ENCODE peak calls at places on chromosomes 5 and 9, in five cellular contexts. One of them, this sample, is unnamed.

GRCh38 chr9:84775056-84775648 is 105.6 kb downstream of the NTRK2 start:
- DNase-seq in fibroblast of lung: no peak
- DNase-seq in mucosa of descending colon: no peak
- DNase-seq in omental fat pad: no peak
- DNase-seq in BJ: no peak
- DNase-seq in this sample: no peak

GRCh38 chr9:115461284-115461683 is 343.3 kb upstream of the TNC start:
- DNase-seq in fibroblast of lung: no peak
- DNase-seq in mucosa of descending colon: no peak
- DNase-seq in omental fat pad: no peak
- DNase-seq in BJ: no peak
- DNase-seq in this sample: no peak

GRCh38 chr9:71980266-71981018 is 69.0 kb downstream of the C9orf85 start:
- DNase-seq in fibroblast of lung: no peak
- DNase-seq in mucosa of descending colon: no peak
- DNase-seq in omental fat pad: no peak
- DNase-seq in BJ: no peak
- DNase-seq in this sample: no peak

GRCh38 chr9:82148849-82149544 is 160.4 kb downstream of the SPATA31D1 start:
- DNase-seq in fibroblast of lung: peak
- DNase-seq in mucosa of descending colon: no peak
- DNase-seq in omental fat pad: no peak
- DNase-seq in BJ: peak
- DNase-seq in this sample: no peak

GRCh38 chr9:20031836-20032235 is 243.0 kb upstream of the SLC24A2 start:
- DNase-seq in fibroblast of lung: no peak
- DNase-seq in mucosa of descending colon: no peak
- DNase-seq in omental fat pad: no peak
- DNase-seq in BJ: no peak
- DNase-seq in this sample: no peak

GRCh38 chr5:161311141-161311708 is 235.3 kb downstream of the GABRB2 start:
- DNase-seq in fibroblast of lung: no peak
- DNase-seq in mucosa of descending colon: no peak
- DNase-seq in omental fat pad: no peak
- DNase-seq in BJ: no peak
- DNase-seq in this sample: no peak

GRCh38 chr5:56037531-56038010 is 42.8 kb upstream of the IL6ST start:
- DNase-seq in fibroblast of lung: no peak
- DNase-seq in mucosa of descending colon: no peak
- DNase-seq in omental fat pad: no peak
- DNase-seq in BJ: no peak
- DNase-seq in this sample: no peak

GRCh38 chr9:113621309-113621791 is 157.8 kb downstream of the RGS3 start:
- DNase-seq in fibroblast of lung: peak
- DNase-seq in mucosa of descending colon: no peak
- DNase-seq in omental fat pad: peak
- DNase-seq in BJ: peak
- DNase-seq in this sample: peak

GRCh38 chr5:14171091-14171490 is 27.9 kb downstream of the TRIO start:
- DNase-seq in fibroblast of lung: peak
- DNase-seq in mucosa of descending colon: no peak
- DNase-seq in omental fat pad: no peak
- DNase-seq in BJ: no peak
- DNase-seq in this sample: no peak

GRCh38 chr5:180296778-180297177 is 4.9 kb upstream of the MAPK9 start:
- DNase-seq in fibroblast of lung: peak
- DNase-seq in mucosa of descending colon: no peak
- DNase-seq in omental fat pad: no peak
- DNase-seq in BJ: no peak
- DNase-seq in this sample: no peak

GRCh38 chr9:93319301-93319991 is 132.0 kb upstream of the FAM120A start:
- DNase-seq in fibroblast of lung: no peak
- DNase-seq in mucosa of descending colon: no peak
- DNase-seq in omental fat pad: no peak
- DNase-seq in BJ: no peak
- DNase-seq in this sample: no peak

GRCh38 chr9:83957029-83957513 is 22.9 kb downstream of the HNRNPK start:
- DNase-seq in fibroblast of lung: no peak
- DNase-seq in mucosa of descending colon: no peak
- DNase-seq in omental fat pad: no peak
- DNase-seq in BJ: no peak
- DNase-seq in this sample: no peak

GRCh38 chr9:127612993-127613954 is 1.2 kb downstream of the STXBP1 start:
- DNase-seq in fibroblast of lung: peak
- DNase-seq in mucosa of descending colon: peak
- DNase-seq in omental fat pad: no peak
- DNase-seq in BJ: no peak
- DNase-seq in this sample: no peak

GRCh38 chr5:96567188-96567587 is 95.0 kb upstream of the CAST start:
- DNase-seq in fibroblast of lung: peak
- DNase-seq in mucosa of descending colon: no peak
- DNase-seq in omental fat pad: no peak
- DNase-seq in BJ: peak
- DNase-seq in this sample: no peak

GRCh38 chr9:32378496-32378895 is 5.9 kb upstream of the ACO1 start:
- DNase-seq in fibroblast of lung: peak
- DNase-seq in mucosa of descending colon: no peak
- DNase-seq in omental fat pad: no peak
- DNase-seq in BJ: no peak
- DNase-seq in this sample: peak

GRCh38 chr5:137218896-137219295 is 280.2 kb downstream of the SPOCK1 start:
- DNase-seq in fibroblast of lung: no peak
- DNase-seq in mucosa of descending colon: no peak
- DNase-seq in omental fat pad: no peak
- DNase-seq in BJ: no peak
- DNase-seq in this sample: no peak

GRCh38 chr5:143801251-143801650 is 10.7 kb upstream of the HMHB1 start:
- DNase-seq in fibroblast of lung: no peak
- DNase-seq in mucosa of descending colon: no peak
- DNase-seq in omental fat pad: no peak
- DNase-seq in BJ: no peak
- DNase-seq in this sample: no peak

GRCh38 chr9:31347082-31347617 is 1037.3 kb upstream of the ACO1 start:
- DNase-seq in fibroblast of lung: peak
- DNase-seq in mucosa of descending colon: no peak
- DNase-seq in omental fat pad: no peak
- DNase-seq in BJ: no peak
- DNase-seq in this sample: no peak

GRCh38 chr5:31196309-31196708 is 2.8 kb downstream of the CDH6 start:
- DNase-seq in fibroblast of lung: peak
- DNase-seq in mucosa of descending colon: no peak
- DNase-seq in omental fat pad: no peak
- DNase-seq in BJ: no peak
- DNase-seq in this sample: peak
- TF ChIP-seq CTCF in fibroblast of lung: peak
- TF ChIP-seq CTCF in mucosa of descending colon: no peak
- TF ChIP-seq CTCF in omental fat pad: no peak
- TF ChIP-seq CTCF in BJ: no peak
- TF ChIP-seq CTCF in this sample: peak

DNA sequence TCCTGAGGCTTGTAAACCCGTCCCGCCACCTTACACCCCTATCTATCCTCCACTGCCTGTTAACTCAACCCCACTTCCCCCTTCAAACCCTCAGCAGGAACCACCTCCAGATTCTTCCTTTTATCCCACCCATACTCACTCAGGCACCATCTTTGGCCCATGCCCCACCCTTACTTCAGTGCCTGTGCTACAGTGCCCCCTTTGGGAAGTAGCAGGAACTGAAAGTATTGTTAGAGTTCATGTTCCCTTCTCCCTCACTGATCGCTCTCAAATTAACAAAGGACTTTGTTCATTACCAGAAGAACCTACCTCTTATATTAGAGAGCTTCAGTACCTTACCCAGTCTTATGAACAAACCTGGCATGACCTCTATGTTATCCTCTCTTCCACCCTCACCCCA is 92.2 kb upstream of the MOCS2 start:
- DNase-seq in fibroblast of lung: no peak
- DNase-seq in mucosa of descending colon: no peak
- DNase-seq in omental fat pad: no peak
- DNase-seq in BJ: no peak
- DNase-seq in this sample: no peak
- TF ChIP-seq CTCF in fibroblast of lung: peak
- TF ChIP-seq CTCF in mucosa of descending colon: no peak
- TF ChIP-seq CTCF in omental fat pad: no peak
- TF ChIP-seq CTCF in BJ: no peak
- TF ChIP-seq CTCF in this sample: peak

GRCh38 chr5:586751-587285 is 25.3 kb upstream of the CEP72 start:
- DNase-seq in fibroblast of lung: no peak
- DNase-seq in mucosa of descending colon: no peak
- DNase-seq in omental fat pad: no peak
- DNase-seq in BJ: no peak
- DNase-seq in this sample: no peak
- TF ChIP-seq CTCF in fibroblast of lung: no peak
- TF ChIP-seq CTCF in mucosa of descending colon: no peak
- TF ChIP-seq CTCF in omental fat pad: no peak
- TF ChIP-seq CTCF in BJ: peak
- TF ChIP-seq CTCF in this sample: no peak

DNA sequence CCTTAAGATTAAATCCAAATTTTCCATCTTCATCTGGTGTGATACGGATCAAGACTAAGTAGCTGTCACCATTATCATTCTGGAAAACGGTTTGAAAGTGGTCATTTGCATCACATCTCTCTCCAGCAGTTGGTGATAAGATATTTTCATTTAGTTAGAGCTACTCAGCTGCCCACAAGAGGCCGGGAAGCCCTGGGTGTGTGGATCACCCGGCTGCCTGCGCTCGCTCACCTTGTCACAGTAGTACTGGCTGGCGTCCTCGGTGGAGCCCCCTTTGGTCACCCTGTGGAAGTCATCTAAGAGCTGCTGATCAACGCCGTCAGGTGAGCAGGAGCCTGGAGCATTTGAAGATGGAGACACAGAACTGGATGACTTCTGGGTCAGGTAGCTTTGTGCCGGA is 88.1 kb downstream of the PTPN3 start:
- DNase-seq in fibroblast of lung: no peak
- DNase-seq in mucosa of descending colon: no peak
- DNase-seq in omental fat pad: no peak
- DNase-seq in BJ: no peak
- DNase-seq in this sample: no peak
- TF ChIP-seq CTCF in fibroblast of lung: no peak
- TF ChIP-seq CTCF in mucosa of descending colon: no peak
- TF ChIP-seq CTCF in omental fat pad: no peak
- TF ChIP-seq CTCF in BJ: no peak
- TF ChIP-seq CTCF in this sample: peak

This sample was measured in astrocyte of the cerebellum.